ENCODE peak calls at places on chromosome 16, in nine cellular contexts. One of them, this sample, is unnamed.

GRCh38 chr16:3112058-3112880 is at the start of gene ZNF205:
- DNase-seq in PC-3: peak
- DNase-seq in activated B cell treated with CpG ODN at 0.5 μM for 24 hours: no peak
- DNase-seq in mucosa of descending colon: peak
- DNase-seq in body of pancreas: peak
- DNase-seq in fibroblast of pulmonary artery: peak
- DNase-seq in AG04450: no peak
- DNase-seq in A549: peak
- DNase-seq in GM10248: no peak
- DNase-seq in this sample: peak

GRCh38 chr16:4059969-4060368 is 56.3 kb downstream of the ADCY9 start:
- DNase-seq in PC-3: no peak
- DNase-seq in A549: no peak
- DNase-seq in body of pancreas: no peak
- DNase-seq in AG04450: no peak
- DNase-seq in mucosa of descending colon: no peak
- DNase-seq in fibroblast of pulmonary artery: peak
- DNase-seq in GM10248: no peak
- DNase-seq in activated B cell treated with CpG ODN at 0.5 μM for 24 hours: no peak
- DNase-seq in this sample: no peak

GRCh38 chr16:48003226-48003907 is 152.4 kb downstream of the ABCC12 start:
- DNase-seq in mucosa of descending colon: no peak
- DNase-seq in A549: no peak
- DNase-seq in GM10248: no peak
- DNase-seq in PC-3: no peak
- DNase-seq in body of pancreas: no peak
- DNase-seq in activated B cell treated with CpG ODN at 0.5 μM for 24 hours: no peak
- DNase-seq in fibroblast of pulmonary artery: no peak
- DNase-seq in AG04450: no peak
- DNase-seq in this sample: no peak

GRCh38 chr16:31842864-31843263 is 30.7 kb upstream of the ZNF267 start:
- DNase-seq in activated B cell treated with CpG ODN at 0.5 μM for 24 hours: no peak
- DNase-seq in mucosa of descending colon: no peak
- DNase-seq in GM10248: no peak
- DNase-seq in fibroblast of pulmonary artery: no peak
- DNase-seq in body of pancreas: no peak
- DNase-seq in AG04450: no peak
- DNase-seq in PC-3: no peak
- DNase-seq in A549: no peak
- DNase-seq in this sample: no peak

GRCh38 chr16:85582177-85582888 is 30.8 kb upstream of the GSE1 start:
- DNase-seq in activated B cell treated with CpG ODN at 0.5 μM for 24 hours: no peak
- DNase-seq in AG04450: no peak
- DNase-seq in body of pancreas: no peak
- DNase-seq in mucosa of descending colon: no peak
- DNase-seq in GM10248: no peak
- DNase-seq in fibroblast of pulmonary artery: no peak
- DNase-seq in A549: no peak
- DNase-seq in PC-3: no peak
- DNase-seq in this sample: no peak

GRCh38 chr16:80682435-80683070 is 121.8 kb downstream of the CDYL2 start:
- DNase-seq in AG04450: peak
- DNase-seq in PC-3: no peak
- DNase-seq in activated B cell treated with CpG ODN at 0.5 μM for 24 hours: no peak
- DNase-seq in mucosa of descending colon: no peak
- DNase-seq in GM10248: no peak
- DNase-seq in body of pancreas: no peak
- DNase-seq in fibroblast of pulmonary artery: peak
- DNase-seq in A549: no peak
- DNase-seq in this sample: no peak

GRCh38 chr16:15785386-15786059 is 71.3 kb downstream of the MYH11 start:
- DNase-seq in GM10248: no peak
- DNase-seq in body of pancreas: no peak
- DNase-seq in PC-3: peak
- DNase-seq in AG04450: no peak
- DNase-seq in mucosa of descending colon: no peak
- DNase-seq in fibroblast of pulmonary artery: no peak
- DNase-seq in activated B cell treated with CpG ODN at 0.5 μM for 24 hours: no peak
- DNase-seq in A549: no peak
- DNase-seq in this sample: no peak

GRCh38 chr16:54080524-54081008 is 206.0 kb downstream of the IRX3 start:
- DNase-seq in body of pancreas: no peak
- DNase-seq in A549: peak
- DNase-seq in GM10248: no peak
- DNase-seq in fibroblast of pulmonary artery: peak
- DNase-seq in mucosa of descending colon: no peak
- DNase-seq in activated B cell treated with CpG ODN at 0.5 μM for 24 hours: no peak
- DNase-seq in PC-3: peak
- DNase-seq in AG04450: peak
- DNase-seq in this sample: no peak

GRCh38 chr16:87319011-87319410 is 1.8 kb upstream of the C16orf95 start:
- DNase-seq in PC-3: no peak
- DNase-seq in A549: no peak
- DNase-seq in body of pancreas: no peak
- DNase-seq in fibroblast of pulmonary artery: no peak
- DNase-seq in mucosa of descending colon: no peak
- DNase-seq in GM10248: no peak
- DNase-seq in activated B cell treated with CpG ODN at 0.5 μM for 24 hours: no peak
- DNase-seq in AG04450: no peak
- DNase-seq in this sample: no peak

GRCh38 chr16:21101631-21102420 is 48.8 kb downstream of the DNAH3 start:
- DNase-seq in activated B cell treated with CpG ODN at 0.5 μM for 24 hours: no peak
- DNase-seq in body of pancreas: peak
- DNase-seq in PC-3: peak
- DNase-seq in fibroblast of pulmonary artery: peak
- DNase-seq in AG04450: no peak
- DNase-seq in mucosa of descending colon: peak
- DNase-seq in GM10248: no peak
- DNase-seq in A549: peak
- DNase-seq in this sample: no peak

GRCh38 chr16:52584354-52584840 is 37.5 kb upstream of the TOX3 start:
- DNase-seq in body of pancreas: no peak
- DNase-seq in GM10248: no peak
- DNase-seq in AG04450: no peak
- DNase-seq in activated B cell treated with CpG ODN at 0.5 μM for 24 hours: no peak
- DNase-seq in fibroblast of pulmonary artery: no peak
- DNase-seq in A549: no peak
- DNase-seq in PC-3: no peak
- DNase-seq in mucosa of descending colon: no peak
- DNase-seq in this sample: no peak

GRCh38 chr16:84848991-84849634 is 29.3 kb downstream of the CRISPLD2 start:
- DNase-seq in mucosa of descending colon: no peak
- DNase-seq in GM10248: no peak
- DNase-seq in AG04450: no peak
- DNase-seq in activated B cell treated with CpG ODN at 0.5 μM for 24 hours: no peak
- DNase-seq in fibroblast of pulmonary artery: no peak
- DNase-seq in body of pancreas: no peak
- DNase-seq in PC-3: no peak
- DNase-seq in A549: no peak
- DNase-seq in this sample: no peak

GRCh38 chr16:85384831-85385462 is 228.2 kb upstream of the GSE1 start:
- DNase-seq in PC-3: peak
- DNase-seq in fibroblast of pulmonary artery: no peak
- DNase-seq in mucosa of descending colon: peak
- DNase-seq in AG04450: no peak
- DNase-seq in body of pancreas: no peak
- DNase-seq in A549: no peak
- DNase-seq in activated B cell treated with CpG ODN at 0.5 μM for 24 hours: no peak
- DNase-seq in GM10248: no peak
- DNase-seq in this sample: no peak

GRCh38 chr16:4624827-4625616 is 396 bp downstream of the MGRN1 start:
- DNase-seq in PC-3: no peak
- DNase-seq in mucosa of descending colon: peak
- DNase-seq in AG04450: peak
- DNase-seq in activated B cell treated with CpG ODN at 0.5 μM for 24 hours: peak
- DNase-seq in GM10248: peak
- DNase-seq in A549: no peak
- DNase-seq in body of pancreas: peak
- DNase-seq in fibroblast of pulmonary artery: peak
- DNase-seq in this sample: peak

GRCh38 chr16:3050487-3050886 is 4.1 kb downstream of the MMP25 start:
- DNase-seq in GM10248: no peak
- DNase-seq in fibroblast of pulmonary artery: no peak
- DNase-seq in PC-3: no peak
- DNase-seq in AG04450: no peak
- DNase-seq in A549: no peak
- DNase-seq in body of pancreas: no peak
- DNase-seq in activated B cell treated with CpG ODN at 0.5 μM for 24 hours: no peak
- DNase-seq in mucosa of descending colon: no peak
- DNase-seq in this sample: no peak

GRCh38 chr16:63050391-63050790 is 1014.2 kb upstream of the CDH8 start:
- DNase-seq in A549: no peak
- DNase-seq in GM10248: no peak
- DNase-seq in AG04450: no peak
- DNase-seq in PC-3: no peak
- DNase-seq in activated B cell treated with CpG ODN at 0.5 μM for 24 hours: no peak
- DNase-seq in body of pancreas: no peak
- DNase-seq in mucosa of descending colon: no peak
- DNase-seq in fibroblast of pulmonary artery: no peak
- DNase-seq in this sample: no peak

GRCh38 chr16:72848759-72849664 is 198.9 kb downstream of the ZFHX3 start:
- DNase-seq in GM10248: no peak
- DNase-seq in mucosa of descending colon: peak
- DNase-seq in activated B cell treated with CpG ODN at 0.5 μM for 24 hours: no peak
- DNase-seq in fibroblast of pulmonary artery: peak
- DNase-seq in PC-3: peak
- DNase-seq in A549: peak
- DNase-seq in body of pancreas: peak
- DNase-seq in AG04450: peak
- DNase-seq in this sample: no peak

GRCh38 chr16:9689597-9689996 is 492.6 kb downstream of the GRIN2A start:
- DNase-seq in mucosa of descending colon: no peak
- DNase-seq in activated B cell treated with CpG ODN at 0.5 μM for 24 hours: no peak
- DNase-seq in PC-3: no peak
- DNase-seq in A549: no peak
- DNase-seq in body of pancreas: no peak
- DNase-seq in fibroblast of pulmonary artery: no peak
- DNase-seq in AG04450: no peak
- DNase-seq in GM10248: no peak
- DNase-seq in this sample: no peak

DNA sequence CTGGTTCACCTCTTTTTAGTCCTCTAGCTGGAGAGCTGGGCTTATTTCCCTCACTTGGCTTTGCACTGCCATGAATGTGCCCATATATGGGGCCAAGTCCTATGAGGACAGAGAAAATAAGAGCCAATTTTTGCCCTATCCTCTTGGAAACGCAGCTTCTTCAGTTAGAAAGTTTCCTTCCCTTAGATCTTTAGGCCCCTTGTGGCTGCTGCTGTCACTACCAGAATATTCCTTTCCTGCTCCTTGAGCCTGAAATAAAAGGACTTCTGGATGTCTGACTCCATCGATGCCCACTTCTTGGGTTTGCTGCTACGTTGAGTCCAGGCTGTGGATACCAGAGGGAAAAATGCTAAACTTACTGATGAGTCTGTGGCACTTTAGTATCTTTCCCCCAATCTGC is 487.1 kb downstream of the GRIN2A start:
- DNase-seq in mucosa of descending colon: no peak
- DNase-seq in PC-3: no peak
- DNase-seq in fibroblast of pulmonary artery: no peak
- DNase-seq in body of pancreas: no peak
- DNase-seq in GM10248: no peak
- DNase-seq in activated B cell treated with CpG ODN at 0.5 μM for 24 hours: no peak
- DNase-seq in AG04450: no peak
- DNase-seq in A549: no peak
- DNase-seq in this sample: no peak
- TF ChIP-seq CTCF in mucosa of descending colon: no peak
- TF ChIP-seq CTCF in PC-3: no peak
- TF ChIP-seq CTCF in fibroblast of pulmonary artery: no peak
- TF ChIP-seq CTCF in body of pancreas: no peak
- TF ChIP-seq CTCF in GM10248: no peak
- TF ChIP-seq CTCF in activated B cell treated with CpG ODN at 0.5 μM for 24 hours: no peak
- TF ChIP-seq CTCF in AG04450: no peak
- TF ChIP-seq CTCF in A549: no peak
- TF ChIP-seq CTCF in this sample: peak

DNA sequence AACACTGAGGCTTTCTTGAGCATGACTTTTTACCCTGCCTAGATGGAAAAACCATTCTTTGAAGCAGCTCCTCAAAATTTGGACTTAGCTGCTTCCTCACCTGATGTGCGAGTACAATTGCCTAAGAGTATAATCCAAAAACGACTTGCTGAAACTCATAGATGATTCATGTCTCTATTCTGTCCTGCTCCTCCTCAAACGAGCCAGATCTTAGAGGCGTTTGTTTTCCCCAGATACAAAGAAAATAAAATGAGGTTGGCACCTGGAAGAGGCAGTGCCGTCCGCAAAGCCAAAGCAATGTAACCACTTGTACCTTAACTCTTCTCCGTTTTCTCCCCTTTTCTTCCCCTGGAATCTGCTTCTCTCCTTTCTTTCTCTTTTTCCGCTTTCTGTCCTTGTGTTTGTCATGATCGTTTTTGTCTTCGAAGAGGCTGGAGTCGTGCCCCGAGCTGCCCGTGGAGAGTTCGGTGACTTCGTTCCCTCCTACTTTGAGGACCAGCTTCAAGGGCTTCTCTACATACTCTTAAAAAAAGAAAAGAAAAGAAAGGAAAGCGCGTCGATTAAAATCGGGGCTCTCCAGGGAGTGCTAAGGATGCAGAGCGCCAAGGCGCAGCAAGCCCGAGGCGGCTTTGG is 895 bp downstream of the BRD7 start:
- DNase-seq in activated B cell treated with CpG ODN at 0.5 μM for 24 hours: no peak
- DNase-seq in A549: no peak
- DNase-seq in GM10248: no peak
- DNase-seq in PC-3: peak
- DNase-seq in body of pancreas: no peak
- DNase-seq in mucosa of descending colon: no peak
- DNase-seq in fibroblast of pulmonary artery: no peak
- DNase-seq in AG04450: no peak
- DNase-seq in this sample: no peak
- TF ChIP-seq CTCF in activated B cell treated with CpG ODN at 0.5 μM for 24 hours: no peak
- TF ChIP-seq CTCF in A549: no peak
- TF ChIP-seq CTCF in GM10248: no peak
- TF ChIP-seq CTCF in PC-3: no peak
- TF ChIP-seq CTCF in body of pancreas: no peak
- TF ChIP-seq CTCF in mucosa of descending colon: no peak
- TF ChIP-seq CTCF in fibroblast of pulmonary artery: no peak
- TF ChIP-seq CTCF in AG04450: no peak
- TF ChIP-seq CTCF in this sample: no peak

GRCh38 chr16:11328172-11329079 is 16.8 kb upstream of the RMI2 start:
- DNase-seq in mucosa of descending colon: peak
- DNase-seq in GM10248: peak
- DNase-seq in AG04450: peak
- DNase-seq in A549: peak
- DNase-seq in body of pancreas: peak
- DNase-seq in activated B cell treated with CpG ODN at 0.5 μM for 24 hours: peak
- DNase-seq in fibroblast of pulmonary artery: peak
- DNase-seq in PC-3: peak
- DNase-seq in this sample: peak
- TF ChIP-seq CTCF in mucosa of descending colon: no peak
- TF ChIP-seq CTCF in GM10248: no peak
- TF ChIP-seq CTCF in AG04450: no peak
- TF ChIP-seq CTCF in A549: no peak
- TF ChIP-seq CTCF in body of pancreas: no peak
- TF ChIP-seq CTCF in activated B cell treated with CpG ODN at 0.5 μM for 24 hours: no peak
- TF ChIP-seq CTCF in fibroblast of pulmonary artery: no peak
- TF ChIP-seq CTCF in PC-3: peak
- TF ChIP-seq CTCF in this sample: no peak

DNA sequence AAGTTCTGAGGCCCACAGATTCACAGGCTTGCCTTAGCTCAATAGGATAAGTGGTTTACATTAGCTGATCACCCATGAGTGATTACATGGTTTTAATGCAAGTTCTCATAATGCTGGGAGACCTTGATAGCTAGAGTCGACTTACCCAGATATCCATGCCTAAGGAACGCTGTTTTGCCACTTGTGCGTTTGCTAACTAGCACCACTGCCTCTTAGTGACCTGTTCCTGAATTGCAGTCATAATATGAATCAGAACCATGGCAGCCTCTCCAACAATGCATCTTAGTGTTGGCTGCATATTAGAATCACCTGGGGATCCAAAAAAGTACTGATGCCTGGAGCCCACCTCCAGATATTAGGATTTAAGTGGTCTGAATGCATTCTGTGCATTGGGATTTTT is 251.1 kb upstream of the CDH5 start:
- DNase-seq in activated B cell treated with CpG ODN at 0.5 μM for 24 hours: no peak
- DNase-seq in GM10248: no peak
- DNase-seq in A549: peak
- DNase-seq in fibroblast of pulmonary artery: no peak
- DNase-seq in body of pancreas: no peak
- DNase-seq in PC-3: peak
- DNase-seq in AG04450: no peak
- DNase-seq in mucosa of descending colon: no peak
- DNase-seq in this sample: no peak
- TF ChIP-seq CTCF in activated B cell treated with CpG ODN at 0.5 μM for 24 hours: no peak
- TF ChIP-seq CTCF in GM10248: no peak
- TF ChIP-seq CTCF in A549: no peak
- TF ChIP-seq CTCF in fibroblast of pulmonary artery: no peak
- TF ChIP-seq CTCF in body of pancreas: no peak
- TF ChIP-seq CTCF in PC-3: peak
- TF ChIP-seq CTCF in AG04450: no peak
- TF ChIP-seq CTCF in mucosa of descending colon: no peak
- TF ChIP-seq CTCF in this sample: no peak